ENCODE peak calls at places on chromosomes 11 and 22, in four cellular contexts. S is cardiac muscle cell, O is uterus, X is body of pancreas. Q is an unnamed sample. For H3K9me3, the result is how much of the 10 kb centered on the place peaks cover.

GRCh38 chr11:76577199-76577920 is 93.2 kb downstream of the LRRC32 start:
- DNase-seq in S (peak), O (no peak), X (no peak), Q (no peak)

GRCh38 chr22:40758390-40758789 is 60.8 kb downstream of the SLC25A17 start:
- DNase-seq in S (no peak), O (no peak), X (no peak), Q (no peak)

GRCh38 chr11:128709402-128709801 is 15.5 kb downstream of the FLI1 start:
- DNase-seq in S (no peak), O (no peak), X (no peak), Q (no peak)

GRCh38 chr11:112085822-112086421 is 634 bp downstream of the TIMM8B start:
- DNase-seq in S (peak), O (no peak), X (peak), Q (peak)

GRCh38 chr11:59417023-59417422 is 9.2 kb downstream of the OR5A2 start:
- DNase-seq in S (no peak), O (no peak), X (no peak), Q (no peak)

GRCh38 chr11:17839973-17840611 is 105.5 kb downstream of the KCNC1 start:
- DNase-seq in S (no peak), O (no peak), X (no peak), Q (peak)

GRCh38 chr11:63683133-63683991 is 2.1 kb downstream of the RTN3 start:
- DNase-seq in S (no peak), O (no peak), X (no peak), Q (no peak)

GRCh38 chr22:49733631-49734030 is 94.0 kb downstream of the BRD1 start:
- DNase-seq in S (no peak), O (no peak), X (no peak), Q (no peak)

GRCh38 chr22:29269230-29269604 is 1.1 kb downstream of the EWSR1 start:
- DNase-seq in S (peak), O (no peak), X (peak), Q (no peak)

GRCh38 chr11:44088871-44089270 is 6.6 kb upstream of the EXT2 start:
- DNase-seq in S (no peak), O (no peak), X (no peak), Q (no peak)

GRCh38 chr11:46247664-46248063 is 29.8 kb upstream of the CREB3L1 start:
- DNase-seq in S (peak), O (no peak), X (peak), Q (no peak)

GRCh38 chr11:36088234-36088975 is 144.5 kb downstream of the LDLRAD3 start:
- DNase-seq in S (no peak), O (no peak), X (no peak), Q (no peak)

GRCh38 chr22:31342389-31343125 is 3.6 kb downstream of the PATZ1 start:
- DNase-seq in S (no peak), O (no peak), X (peak), Q (no peak)

GRCh38 chr22:36027579-36027959 is 1.1 kb downstream of the RBFOX2 start:
- DNase-seq in S (no peak), O (no peak), X (peak), Q (no peak)

GRCh38 chr22:19810381-19811141 is 44.1 kb downstream of the GNB1L start:
- DNase-seq in S (no peak), O (no peak), X (no peak), Q (no peak)

GRCh38 chr22:50064453-50064852 is 6.4 kb upstream of the TTLL8 start:
- DNase-seq in S (no peak), O (no peak), X (no peak), Q (no peak)

GRCh38 chr11:69290791-69291190 is 3.2 kb upstream of the MYEOV start:
- DNase-seq in S (no peak), O (no peak), X (no peak), Q (no peak)

GRCh38 chr11:110909331-110909730 is 197.1 kb upstream of the ARHGAP20 start:
- DNase-seq in S (no peak), O (no peak), X (no peak), Q (no peak)

GRCh38 chr22:39655736-39656285 is 85.3 kb downstream of the CACNA1I start:
- DNase-seq in S (no peak), O (no peak), X (peak), Q (no peak)

GRCh38 chr11:111990381-111990780 is 34.8 kb upstream of the DLAT start:
- DNase-seq in S (no peak), O (no peak), X (no peak), Q (no peak)

GRCh38 chr11:62689421-62690183 is at the start of gene LRRN4CL:
- DNase-seq in S (peak), O (peak), X (peak), Q (peak)

GRCh38 chr22:23268139-23268712 is 87.9 kb downstream of the BCR start:
- DNase-seq in S (no peak), O (no peak), X (no peak), Q (no peak)

GRCh38 chr11:85843929-85844328 is 11.3 kb upstream of the CCDC83 start:
- DNase-seq in S (no peak), O (no peak), X (no peak), Q (no peak)

GRCh38 chr22:24564376-24565058 is 8.7 kb downstream of the SNRPD3 start:
- DNase-seq in S (no peak), O (peak), X (no peak), Q (peak)

GRCh38 chr11:130400793-130401483 is 27.5 kb downstream of the ADAMTS8 start:
- DNase-seq in S (no peak), O (no peak), X (no peak), Q (no peak)

GRCh38 chr11:70397336-70397982 is 870 bp upstream of the CTTN start:
- DNase-seq in S (peak), O (no peak), X (peak), Q (no peak)

GRCh38 chr11:60791534-60791933 is 6.4 kb downstream of the MS4A10 start:
- DNase-seq in S (no peak), O (no peak), X (no peak), Q (no peak)

GRCh38 chr11:27902981-27903624 is 202.8 kb upstream of the BDNF start:
- DNase-seq in S (no peak), O (no peak), X (no peak), Q (no peak)

GRCh38 chr11:117443269-117444186 is 115.9 kb downstream of the CEP164 start:
- DNase-seq in S (peak), O (peak), X (peak), Q (no peak)

GRCh38 chr22:36351921-36352774 is 35.6 kb downstream of the MYH9 start:
- DNase-seq in S (peak), O (no peak), X (no peak), Q (no peak)

GRCh38 chr11:29333993-29334780 is 682.6 kb downstream of the KCNA4 start:
- DNase-seq in S (peak), O (no peak), X (no peak), Q (no peak)
- TF ChIP-seq CTCF in S (peak), O (peak), X (peak), Q (no peak)

GRCh38 chr22:26481112-26481693 is 2.4 kb downstream of the HPS4 start:
- DNase-seq in S (no peak), O (no peak), X (no peak), Q (no peak)

GRCh38 chr22:26479043-26479791 is 4.4 kb downstream of the HPS4 start:
- DNase-seq in S (no peak), O (no peak), X (no peak), Q (no peak)

GRCh38 chr22:26481694-26482093 is 1.9 kb downstream of the HPS4 start:
- DNase-seq in S (no peak), O (no peak), X (no peak), Q (no peak)

GRCh38 chr22:26480611-26480932 is 3.0 kb downstream of the HPS4 start:
- DNase-seq in S (no peak), O (no peak), X (no peak), Q (no peak)

DNA sequence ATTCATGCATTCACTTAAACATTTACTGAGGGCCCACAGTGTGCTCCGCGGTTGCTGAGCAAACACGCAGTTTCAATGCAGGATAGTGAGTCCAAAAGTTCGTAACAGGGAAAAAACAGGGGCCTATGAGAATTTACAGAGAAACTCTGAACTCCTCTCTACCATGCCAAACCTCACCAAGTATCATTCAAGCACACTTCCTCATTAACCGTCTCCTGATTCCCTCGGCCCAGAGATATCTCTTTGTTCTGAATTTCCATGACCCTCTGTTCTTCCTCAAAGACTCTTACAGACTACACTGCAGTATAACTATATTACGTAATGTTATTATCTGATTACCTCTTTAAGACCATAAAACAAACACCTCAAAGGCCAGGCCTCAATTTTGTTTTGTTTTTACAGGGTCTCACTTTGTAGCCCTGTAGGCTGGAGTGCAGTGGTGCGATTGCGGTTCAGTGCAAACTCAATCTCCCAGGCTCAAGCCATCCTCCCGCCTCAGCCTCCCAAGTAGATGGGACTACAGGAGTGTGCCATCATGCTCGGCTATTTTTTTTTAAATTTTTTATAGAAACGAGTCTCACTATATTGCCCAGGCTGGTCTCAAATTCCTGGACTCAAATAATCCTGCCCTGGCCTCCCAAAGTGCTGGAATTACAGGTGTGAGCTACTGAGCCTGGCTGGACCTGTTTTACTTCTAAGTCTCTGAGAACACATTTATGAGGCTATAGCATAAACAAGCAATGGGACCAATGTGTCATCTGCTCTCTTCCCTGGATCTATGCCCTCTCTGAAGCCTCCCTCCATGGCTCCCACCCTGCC is 3.6 kb downstream of the HPS4 start:
- DNase-seq in S (no peak), O (no peak), X (no peak), Q (no peak)
- H3K4me3 ChIP-seq in S (no peak), O (no peak), X (peak), Q (no peak)

GRCh38 chr11:134510641-134511040 is 98.6 kb upstream of the B3GAT1 start:
- DNase-seq in S (no peak), O (peak), X (no peak), Q (no peak)
- H3K9me3 ChIP-seq in S (under half), O (under half), X (under half), Q (under half)

DNA sequence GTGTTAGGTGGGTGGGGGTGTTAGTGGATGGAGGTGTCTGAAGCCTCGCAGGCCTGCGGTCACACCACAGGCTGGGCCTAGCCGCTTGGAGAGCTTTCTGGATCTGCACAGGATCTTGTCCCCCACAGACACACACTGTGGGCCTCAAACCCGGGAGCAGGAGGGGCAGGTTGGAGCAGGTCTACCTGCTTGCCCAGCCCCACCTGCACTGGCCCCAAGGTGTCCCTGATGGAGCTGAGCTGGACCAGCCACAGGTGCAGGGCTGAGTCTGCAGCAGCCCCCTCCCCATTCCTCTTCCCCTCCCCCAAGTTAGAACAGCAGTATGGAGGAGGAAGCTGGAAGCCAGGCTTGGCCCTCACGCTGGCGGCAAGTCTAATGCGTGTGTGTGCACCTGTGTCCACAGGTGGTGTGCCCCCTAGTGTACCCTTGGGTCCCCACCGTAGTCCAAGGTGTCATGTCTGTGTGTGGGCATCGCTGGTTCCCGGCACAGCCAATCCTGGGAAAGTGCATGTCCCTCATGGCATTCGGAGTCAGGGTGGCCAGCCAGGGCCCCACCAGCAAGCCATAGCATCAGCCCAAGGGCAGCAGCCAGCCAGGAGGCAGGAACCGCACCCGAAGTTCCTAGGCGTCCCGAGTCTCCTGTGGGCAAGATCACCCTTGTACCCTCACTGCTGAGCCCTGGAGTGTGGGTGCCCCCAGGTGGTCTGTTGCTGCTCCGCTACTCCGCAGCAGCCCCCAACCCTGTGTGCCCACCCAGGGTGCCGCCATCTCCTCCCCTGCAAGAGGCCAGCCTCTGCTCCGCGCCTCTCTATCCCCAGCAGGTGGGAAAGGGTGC is 2.0 kb upstream of the GATD1 start:
- DNase-seq in S (no peak), O (no peak), X (no peak), Q (no peak)
- TF ChIP-seq CTCF in S (no peak), O (no peak), X (no peak), Q (no peak)

DNA sequence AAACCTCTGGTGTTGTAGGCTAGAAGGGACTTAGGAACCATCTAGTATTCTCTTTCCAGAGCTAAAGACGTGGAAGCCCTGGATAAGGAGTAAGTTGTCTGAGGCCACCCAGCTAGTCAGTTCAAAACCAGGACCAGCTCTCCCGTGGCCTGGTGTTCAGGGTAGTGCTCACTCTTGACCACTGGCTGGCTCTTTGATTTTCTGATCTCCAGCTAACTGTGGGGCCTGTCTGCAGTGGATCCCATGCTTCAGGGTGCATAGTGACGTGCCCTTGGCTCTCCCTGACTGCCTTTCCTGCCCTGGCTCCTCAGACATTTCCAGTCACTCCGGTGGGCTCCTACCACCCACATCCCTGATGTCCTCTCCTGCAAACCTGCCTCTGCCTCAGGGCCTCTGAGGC is 1.3 kb downstream of the CLMP start:
- DNase-seq in S (no peak), O (no peak), X (no peak), Q (no peak)
- H3K4me3 ChIP-seq in S (no peak), O (peak), X (no peak), Q (peak)

DNA sequence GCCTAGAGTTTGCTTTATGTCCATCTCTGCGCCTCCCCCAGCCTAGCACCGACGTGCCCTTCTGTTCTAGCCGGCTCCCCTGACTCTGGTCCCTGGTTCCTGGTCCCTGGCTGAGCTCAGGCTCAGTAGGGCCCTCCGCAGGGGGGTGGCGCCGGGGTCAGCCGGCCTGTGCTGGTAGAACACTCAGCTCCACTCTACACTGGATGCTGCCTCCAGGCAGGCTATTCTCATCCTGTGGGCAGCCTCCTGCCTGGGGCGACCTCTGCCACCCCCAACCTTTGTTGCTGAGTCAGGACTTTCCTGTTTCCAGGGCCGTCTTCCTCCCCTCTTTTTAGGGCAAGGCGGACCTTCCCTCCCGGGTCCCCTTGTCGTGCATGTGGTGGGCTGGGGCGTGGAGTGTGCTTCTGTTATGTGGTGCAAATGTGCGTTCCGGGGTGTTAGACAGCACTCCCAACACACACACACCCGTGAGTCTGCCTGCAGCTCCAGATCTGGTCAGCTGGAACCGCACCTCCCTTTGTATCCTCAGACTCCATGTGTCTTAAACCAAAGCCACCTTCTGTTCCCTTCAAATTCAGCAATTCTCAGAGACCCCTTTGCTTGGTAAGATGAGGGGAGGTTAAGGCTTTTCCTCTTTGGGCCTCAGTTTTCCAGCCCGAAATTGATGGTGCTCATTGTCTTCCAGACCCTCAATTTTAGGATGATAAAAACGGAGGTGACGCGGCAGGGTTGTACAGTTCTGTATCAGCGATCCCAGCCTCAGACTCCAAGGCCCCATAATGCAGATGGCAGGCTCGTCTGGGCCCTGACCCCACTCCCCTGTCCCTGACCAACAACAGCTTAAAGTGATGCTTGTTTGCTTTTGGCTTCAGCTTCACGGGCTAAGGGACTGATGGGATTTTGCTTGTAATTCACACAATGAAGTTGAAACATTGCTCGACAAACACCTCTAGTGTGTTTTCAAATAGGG is 1327.9 kb downstream of the BRD1 start:
- DNase-seq in S (no peak), O (no peak), X (no peak), Q (no peak)
- H3K9me3 ChIP-seq in S (under half), O (under half), X (under half), Q (under half)

Q was measured in gastrocnemius medialis.